ENCODE peak calls at places on chromosomes 12 and 14, in seven cellular contexts. One of them, this sample, is unnamed.
A peak's percentile ranks its signal among the peaks of the same experiment; 100 is the strongest.

GRCh38 chr12:51051787-51052186 is 3.7 kb downstream of the LETMD1 start:
- DNase-seq in esophagus squamous epithelium: no peak
- DNase-seq in uterus: no peak
- DNase-seq in right lobe of liver: no peak
- DNase-seq in HCT116: no peak
- DNase-seq in stomach: no peak
- DNase-seq in IMR-90: no peak
- DNase-seq in this sample: no peak

GRCh38 chr14:60646202-60646886 is 2.9 kb downstream of the SIX1 start:
- DNase-seq in esophagus squamous epithelium: no peak
- DNase-seq in uterus: no peak
- DNase-seq in right lobe of liver: no peak
- DNase-seq in HCT116: no peak
- DNase-seq in stomach: no peak
- DNase-seq in IMR-90: no peak
- DNase-seq in this sample: no peak

GRCh38 chr12:7650091-7650490 is 15.6 kb downstream of the APOBEC1 start:
- DNase-seq in esophagus squamous epithelium: no peak
- DNase-seq in uterus: no peak
- DNase-seq in right lobe of liver: no peak
- DNase-seq in HCT116: no peak
- DNase-seq in stomach: no peak
- DNase-seq in IMR-90: no peak
- DNase-seq in this sample: no peak

GRCh38 chr14:98580131-98580678 is 691.8 kb downstream of the BCL11B start:
- DNase-seq in esophagus squamous epithelium: no peak
- DNase-seq in uterus: no peak
- DNase-seq in right lobe of liver: no peak
- DNase-seq in HCT116: no peak
- DNase-seq in stomach: no peak
- DNase-seq in IMR-90: no peak
- DNase-seq in this sample: no peak

GRCh38 chr14:20468773-20469241 is 399 bp upstream of the PNP start:
- DNase-seq in esophagus squamous epithelium: no peak
- DNase-seq in uterus: no peak
- DNase-seq in right lobe of liver: no peak
- DNase-seq in HCT116: no peak
- DNase-seq in stomach: no peak
- DNase-seq in IMR-90: no peak
- DNase-seq in this sample: no peak

GRCh38 chr14:60933920-60934655 is 46.8 kb downstream of the TRMT5 start:
- DNase-seq in esophagus squamous epithelium: no peak
- DNase-seq in uterus: no peak
- DNase-seq in right lobe of liver: no peak
- DNase-seq in HCT116: no peak
- DNase-seq in stomach: no peak
- DNase-seq in IMR-90: no peak
- DNase-seq in this sample: no peak

GRCh38 chr12:19957578-19957977 is 410.8 kb upstream of the PDE3A start:
- DNase-seq in esophagus squamous epithelium: no peak
- DNase-seq in uterus: no peak
- DNase-seq in right lobe of liver: no peak
- DNase-seq in HCT116: no peak
- DNase-seq in stomach: no peak
- DNase-seq in IMR-90: no peak
- DNase-seq in this sample: no peak

GRCh38 chr14:94081386-94081820 is 293 bp downstream of the IFI27L1 start:
- DNase-seq in esophagus squamous epithelium: no peak
- DNase-seq in uterus: no peak
- DNase-seq in right lobe of liver: no peak
- DNase-seq in HCT116: no peak
- DNase-seq in stomach: no peak
- DNase-seq in IMR-90: no peak
- DNase-seq in this sample: no peak

GRCh38 chr12:96846313-96846712 is 60.7 kb upstream of the NEDD1 start:
- DNase-seq in esophagus squamous epithelium: no peak
- DNase-seq in uterus: no peak
- DNase-seq in right lobe of liver: no peak
- DNase-seq in HCT116: no peak
- DNase-seq in stomach: no peak
- DNase-seq in IMR-90: no peak
- DNase-seq in this sample: no peak

GRCh38 chr14:52370406-52370911 is 56.3 kb downstream of the PTGER2 start:
- DNase-seq in esophagus squamous epithelium: no peak
- DNase-seq in uterus: no peak
- DNase-seq in right lobe of liver: no peak
- DNase-seq in HCT116: no peak
- DNase-seq in stomach: no peak
- DNase-seq in IMR-90: no peak
- DNase-seq in this sample: no peak

GRCh38 chr12:99978152-99978551 is 6.6 kb downstream of the ANKS1B start:
- DNase-seq in esophagus squamous epithelium: no peak
- DNase-seq in uterus: no peak
- DNase-seq in right lobe of liver: no peak
- DNase-seq in HCT116: no peak
- DNase-seq in stomach: no peak
- DNase-seq in IMR-90: no peak
- DNase-seq in this sample: no peak

GRCh38 chr12:50986961-50987737 is 34.8 kb downstream of the HIGD1C start:
- DNase-seq in esophagus squamous epithelium: no peak
- DNase-seq in uterus: peak; percentile 34
- DNase-seq in right lobe of liver: peak; percentile 63
- DNase-seq in HCT116: peak; percentile 15
- DNase-seq in stomach: peak; percentile 49
- DNase-seq in IMR-90: peak; percentile 72
- DNase-seq in this sample: peak; percentile 58

GRCh38 chr12:48000878-48001321 is 3.4 kb downstream of the COL2A1 start:
- DNase-seq in esophagus squamous epithelium: no peak
- DNase-seq in uterus: no peak
- DNase-seq in right lobe of liver: no peak
- DNase-seq in HCT116: peak; percentile 1
- DNase-seq in stomach: no peak
- DNase-seq in IMR-90: peak; percentile 47
- DNase-seq in this sample: no peak

DNA sequence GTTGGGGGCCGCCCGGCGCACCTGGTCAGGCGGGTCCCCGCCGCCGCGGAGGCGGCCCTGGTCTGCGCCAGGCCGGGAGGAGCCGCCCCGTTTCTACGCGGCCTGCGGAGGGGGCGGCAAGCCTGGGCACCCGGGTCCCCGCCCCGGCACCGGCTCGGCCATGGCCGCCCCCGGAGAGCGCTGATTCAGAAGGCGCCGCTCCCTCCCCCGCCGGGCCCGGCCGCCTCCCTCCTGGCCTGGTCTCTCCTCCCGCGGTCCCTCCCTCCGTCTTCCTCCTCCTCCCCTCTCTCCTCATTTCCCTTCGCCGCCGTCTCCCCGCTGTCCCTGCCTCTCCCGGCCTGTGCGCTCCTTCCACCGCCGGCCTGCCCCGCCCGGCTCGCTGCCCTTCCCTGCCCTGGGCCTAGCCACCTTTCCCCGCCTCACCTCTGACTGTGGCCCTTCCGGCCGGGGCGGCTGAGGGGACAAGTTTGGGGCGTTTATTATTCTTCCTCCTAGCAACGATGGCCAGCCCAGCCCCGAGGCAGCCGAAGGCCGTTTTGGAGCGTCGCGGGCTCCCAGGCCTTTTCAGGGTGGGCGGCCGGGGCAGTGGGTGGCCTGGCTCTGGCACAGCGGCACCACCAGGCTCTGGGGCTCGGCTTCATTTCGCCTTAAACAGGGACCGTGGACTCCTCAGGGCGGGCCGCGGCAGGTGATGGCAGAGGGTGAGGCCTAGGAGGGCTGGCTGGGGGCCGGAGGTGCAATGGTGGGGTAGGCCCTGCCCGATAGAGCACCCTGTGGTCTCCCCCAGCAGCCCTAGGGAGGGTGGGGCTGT is 768 bp downstream of the CEP170B start:
- DNase-seq in esophagus squamous epithelium: no peak
- DNase-seq in uterus: peak; percentile 73
- DNase-seq in right lobe of liver: peak; percentile 67
- DNase-seq in HCT116: peak; percentile 8
- DNase-seq in stomach: peak; percentile 78
- DNase-seq in IMR-90: peak; percentile 67
- DNase-seq in this sample: peak; percentile 69
- TF ChIP-seq POLR2A in esophagus squamous epithelium: no peak
- TF ChIP-seq POLR2A in uterus: no peak
- TF ChIP-seq POLR2A in right lobe of liver: no peak
- TF ChIP-seq POLR2A in HCT116: no peak
- TF ChIP-seq POLR2A in stomach: no peak
- TF ChIP-seq POLR2A in IMR-90: peak; percentile 80
- TF ChIP-seq POLR2A in this sample: no peak

GRCh38 chr14:101187017-101187815 is 283.7 kb upstream of the RTL1 start:
- DNase-seq in esophagus squamous epithelium: no peak
- DNase-seq in uterus: no peak
- DNase-seq in right lobe of liver: peak; percentile 24
- DNase-seq in HCT116: no peak
- DNase-seq in stomach: peak; percentile 13
- DNase-seq in IMR-90: no peak
- DNase-seq in this sample: no peak

GRCh38 chr14:101186544-101186943 is 283.0 kb upstream of the RTL1 start:
- DNase-seq in esophagus squamous epithelium: no peak
- DNase-seq in uterus: peak; percentile 6
- DNase-seq in right lobe of liver: peak; percentile 23
- DNase-seq in HCT116: no peak
- DNase-seq in stomach: peak; percentile 21
- DNase-seq in IMR-90: no peak
- DNase-seq in this sample: no peak

GRCh38 chr14:101187816-101188570 is 284.5 kb upstream of the RTL1 start:
- DNase-seq in esophagus squamous epithelium: no peak
- DNase-seq in uterus: peak; percentile 8
- DNase-seq in right lobe of liver: peak; percentile 37
- DNase-seq in HCT116: no peak
- DNase-seq in stomach: peak; percentile 11
- DNase-seq in IMR-90: no peak
- DNase-seq in this sample: no peak

GRCh38 chr14:101189962-101190560 is 286.5 kb upstream of the RTL1 start:
- DNase-seq in esophagus squamous epithelium: no peak
- DNase-seq in uterus: no peak
- DNase-seq in right lobe of liver: peak; percentile 7
- DNase-seq in HCT116: no peak
- DNase-seq in stomach: no peak
- DNase-seq in IMR-90: no peak
- DNase-seq in this sample: no peak

GRCh38 chr14:101188571-101188915 is 285.0 kb upstream of the RTL1 start:
- DNase-seq in esophagus squamous epithelium: no peak
- DNase-seq in uterus: no peak
- DNase-seq in right lobe of liver: peak; percentile 28
- DNase-seq in HCT116: no peak
- DNase-seq in stomach: no peak
- DNase-seq in IMR-90: no peak
- DNase-seq in this sample: no peak
- H3K27me3 ChIP-seq in esophagus squamous epithelium: no peaks in the 10 kb centered on the region
- H3K27me3 ChIP-seq in uterus: no peaks in the 10 kb centered on the region
- H3K27me3 ChIP-seq in right lobe of liver: no peaks in the 10 kb centered on the region
- H3K27me3 ChIP-seq in HCT116: no peaks in the 10 kb centered on the region
- H3K27me3 ChIP-seq in stomach: peaks cover 3% of the 10 kb centered on the region
- H3K27me3 ChIP-seq in IMR-90: peaks cover 35% of the 10 kb centered on the region
- H3K27me3 ChIP-seq in this sample: no peaks in the 10 kb centered on the region

DNA sequence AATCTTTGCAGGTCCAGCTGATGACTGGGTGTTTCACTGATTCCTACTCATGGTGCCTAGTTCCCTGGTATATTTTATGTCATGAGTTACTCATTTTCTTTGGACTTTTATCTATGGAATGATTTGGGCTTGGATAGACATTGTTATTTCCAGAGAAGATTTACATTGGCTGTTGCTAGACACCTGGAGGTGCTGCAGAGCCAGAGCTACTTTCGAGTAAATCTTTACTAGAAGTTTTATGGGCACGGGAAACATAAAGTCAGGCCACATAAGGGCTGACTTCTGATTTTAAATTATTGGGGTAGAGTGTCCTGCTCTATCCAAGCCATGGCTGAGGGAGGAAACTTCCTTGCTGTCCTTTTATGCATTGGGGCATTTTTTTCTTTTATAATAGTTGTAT is 175.9 kb upstream of the ABCD2 start:
- DNase-seq in esophagus squamous epithelium: no peak
- DNase-seq in uterus: no peak
- DNase-seq in right lobe of liver: no peak
- DNase-seq in HCT116: no peak
- DNase-seq in stomach: no peak
- DNase-seq in IMR-90: no peak
- DNase-seq in this sample: no peak
- TF ChIP-seq CTCF in esophagus squamous epithelium: no peak
- TF ChIP-seq CTCF in uterus: no peak
- TF ChIP-seq CTCF in right lobe of liver: no peak
- TF ChIP-seq CTCF in HCT116: no peak
- TF ChIP-seq CTCF in stomach: no peak
- TF ChIP-seq CTCF in IMR-90: no peak
- TF ChIP-seq CTCF in this sample: no peak

DNA sequence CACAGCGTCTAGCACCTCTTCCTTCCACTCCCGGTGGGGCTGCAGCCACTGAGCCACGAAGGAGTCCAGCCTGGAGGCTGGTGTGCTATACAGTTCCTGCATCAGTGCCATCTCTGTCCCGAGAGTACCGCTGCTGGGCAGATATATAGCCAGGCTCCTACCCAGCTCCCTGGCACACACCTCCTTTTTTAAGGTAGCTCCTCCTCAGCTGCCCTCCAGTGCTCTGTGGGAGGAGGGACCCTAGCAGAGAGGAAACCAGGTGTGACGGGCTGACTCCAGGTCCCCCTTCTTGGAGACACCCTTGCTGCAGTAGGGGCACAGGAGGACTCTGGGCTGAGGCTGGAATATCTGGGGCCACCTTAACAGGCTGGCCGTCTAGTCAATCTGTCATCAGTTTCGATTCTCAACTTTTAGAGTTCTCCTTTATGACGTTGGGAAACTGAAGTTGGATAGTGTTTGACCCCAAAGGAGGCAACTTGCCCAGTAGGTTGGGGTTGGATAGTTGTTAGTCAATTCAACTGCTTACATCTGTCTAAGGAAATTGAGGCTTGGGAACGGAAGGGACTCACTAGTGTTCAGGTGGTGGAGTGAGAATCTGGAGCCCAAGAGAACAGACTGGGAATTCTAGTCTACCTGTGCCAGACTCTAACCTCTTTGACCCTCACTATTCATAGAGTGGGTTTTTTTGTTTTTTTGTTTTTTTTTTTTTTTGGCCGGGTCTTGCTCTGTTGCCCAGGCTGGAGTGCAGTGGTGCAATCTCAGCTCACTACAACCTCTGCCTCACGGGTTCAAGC is at the start of gene OASL:
- DNase-seq in esophagus squamous epithelium: no peak
- DNase-seq in uterus: no peak
- DNase-seq in right lobe of liver: peak; percentile 87
- DNase-seq in HCT116: no peak
- DNase-seq in stomach: peak; percentile 77
- DNase-seq in IMR-90: no peak
- DNase-seq in this sample: no peak
- TF ChIP-seq POLR2A in esophagus squamous epithelium: no peak
- TF ChIP-seq POLR2A in uterus: no peak
- TF ChIP-seq POLR2A in right lobe of liver: peak; percentile 96
- TF ChIP-seq POLR2A in HCT116: peak; percentile 82
- TF ChIP-seq POLR2A in stomach: no peak
- TF ChIP-seq POLR2A in IMR-90: no peak
- TF ChIP-seq POLR2A in this sample: no peak

GRCh38 chr14:106620368-106620767 is 1094.0 kb downstream of the TMEM121 start:
- DNase-seq in esophagus squamous epithelium: no peak
- DNase-seq in uterus: no peak
- DNase-seq in right lobe of liver: no peak
- DNase-seq in HCT116: no peak
- DNase-seq in stomach: no peak
- DNase-seq in IMR-90: no peak
- DNase-seq in this sample: no peak
- H3K27me3 ChIP-seq in esophagus squamous epithelium: no peaks in the 10 kb centered on the region
- H3K27me3 ChIP-seq in uterus: no peaks in the 10 kb centered on the region
- H3K27me3 ChIP-seq in right lobe of liver: no peaks in the 10 kb centered on the region
- H3K27me3 ChIP-seq in HCT116: no peaks in the 10 kb centered on the region
- H3K27me3 ChIP-seq in stomach: no peaks in the 10 kb centered on the region
- H3K27me3 ChIP-seq in IMR-90: no peaks in the 10 kb centered on the region
- H3K27me3 ChIP-seq in this sample: no peaks in the 10 kb centered on the region